ENCODE peak calls at places on chromosome 1, in six cellular contexts. One of them, this sample, is unnamed.

GRCh38 chr1:53339736-53340385 is 12.0 kb upstream of the LRP8 start:
- DNase-seq in uterus: no peak
- DNase-seq in testis: no peak
- DNase-seq in adrenal gland: peak; percentile 3
- DNase-seq in heart left ventricle: no peak
- DNase-seq in sigmoid colon: no peak
- DNase-seq in this sample: no peak

GRCh38 chr1:84735483-84735882 is 45.2 kb upstream of the SSX2IP start:
- DNase-seq in uterus: no peak
- DNase-seq in testis: no peak
- DNase-seq in adrenal gland: no peak
- DNase-seq in heart left ventricle: no peak
- DNase-seq in sigmoid colon: no peak
- DNase-seq in this sample: no peak

GRCh38 chr1:84086616-84087015 is 57.5 kb upstream of the PRKACB start:
- DNase-seq in uterus: no peak
- DNase-seq in testis: no peak
- DNase-seq in adrenal gland: no peak
- DNase-seq in heart left ventricle: no peak
- DNase-seq in sigmoid colon: no peak
- DNase-seq in this sample: no peak

GRCh38 chr1:87787551-87787950 is 458.9 kb downstream of the LMO4 start:
- DNase-seq in uterus: no peak
- DNase-seq in testis: no peak
- DNase-seq in adrenal gland: no peak
- DNase-seq in heart left ventricle: no peak
- DNase-seq in sigmoid colon: no peak
- DNase-seq in this sample: no peak

GRCh38 chr1:103517380-103518047 is 8.0 kb upstream of the RNPC3 start:
- DNase-seq in uterus: no peak
- DNase-seq in testis: no peak
- DNase-seq in adrenal gland: no peak
- DNase-seq in heart left ventricle: no peak
- DNase-seq in sigmoid colon: no peak
- DNase-seq in this sample: no peak

GRCh38 chr1:220294754-220295419 is 22.6 kb upstream of the RAB3GAP2 start:
- DNase-seq in uterus: no peak
- DNase-seq in testis: no peak
- DNase-seq in adrenal gland: no peak
- DNase-seq in heart left ventricle: no peak
- DNase-seq in sigmoid colon: no peak
- DNase-seq in this sample: no peak

GRCh38 chr1:203274603-203275381 is 30.5 kb upstream of the BTG2 start:
- DNase-seq in uterus: peak; percentile 62
- DNase-seq in testis: peak; percentile 81
- DNase-seq in adrenal gland: peak; percentile 66
- DNase-seq in heart left ventricle: peak; percentile 71
- DNase-seq in sigmoid colon: peak; percentile 93
- DNase-seq in this sample: peak; percentile 29

GRCh38 chr1:66313446-66313845 is 220.5 kb upstream of the SGIP1 start:
- DNase-seq in uterus: no peak
- DNase-seq in testis: no peak
- DNase-seq in adrenal gland: no peak
- DNase-seq in heart left ventricle: no peak
- DNase-seq in sigmoid colon: no peak
- DNase-seq in this sample: no peak

GRCh38 chr1:241413974-241414373 is 57.0 kb upstream of the RGS7 start:
- DNase-seq in uterus: no peak
- DNase-seq in testis: no peak
- DNase-seq in adrenal gland: no peak
- DNase-seq in heart left ventricle: no peak
- DNase-seq in sigmoid colon: no peak
- DNase-seq in this sample: no peak

DNA sequence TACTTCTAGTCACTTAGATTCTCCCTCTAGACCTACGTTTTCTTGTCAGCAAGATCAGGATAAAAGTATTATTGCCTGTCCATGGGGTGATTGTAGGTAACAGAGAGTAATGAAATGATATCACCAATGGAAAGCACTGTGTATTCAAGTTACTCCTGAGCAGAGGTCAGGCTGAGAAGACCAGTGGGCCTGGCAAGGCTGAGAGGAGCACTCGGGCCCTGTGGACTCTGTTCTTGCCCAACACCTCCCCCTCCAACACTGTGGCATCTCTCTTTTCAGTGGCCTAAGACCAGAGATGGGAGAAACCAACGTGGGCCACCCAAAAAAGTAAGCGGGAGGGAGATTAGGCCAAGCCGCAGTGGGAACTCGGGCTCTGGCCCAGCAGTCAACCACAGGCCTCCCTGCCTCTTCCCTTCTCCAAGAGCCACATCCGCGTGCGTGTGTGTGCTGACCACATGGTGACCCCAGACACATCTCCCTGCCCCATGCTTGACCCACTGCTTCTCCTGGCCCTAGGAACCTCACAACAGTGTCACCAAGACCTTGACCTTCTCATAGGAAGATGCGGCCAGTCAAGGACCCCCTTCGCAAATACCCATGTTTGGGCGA is 12.3 kb downstream of the RORC start:
- DNase-seq in uterus: no peak
- DNase-seq in testis: no peak
- DNase-seq in adrenal gland: no peak
- DNase-seq in heart left ventricle: no peak
- DNase-seq in sigmoid colon: no peak
- DNase-seq in this sample: no peak
- H3K4me1 ChIP-seq in uterus: no peaks in the 10 kb centered on the region
- H3K4me1 ChIP-seq in testis: peaks cover under 1% of the 10 kb centered on the region
- H3K4me1 ChIP-seq in adrenal gland: peaks cover 3% of the 10 kb centered on the region
- H3K4me1 ChIP-seq in heart left ventricle: no peaks in the 10 kb centered on the region
- H3K4me1 ChIP-seq in sigmoid colon: no peaks in the 10 kb centered on the region
- H3K4me1 ChIP-seq in this sample: no peaks in the 10 kb centered on the region

GRCh38 chr1:19577001-19577400 is 67.1 kb upstream of the NBL1 start:
- DNase-seq in uterus: peak; percentile 47
- DNase-seq in testis: no peak
- DNase-seq in adrenal gland: no peak
- DNase-seq in heart left ventricle: no peak
- DNase-seq in sigmoid colon: no peak
- DNase-seq in this sample: no peak

GRCh38 chr1:19585507-19585906 is 58.6 kb upstream of the NBL1 start:
- DNase-seq in uterus: no peak
- DNase-seq in testis: no peak
- DNase-seq in adrenal gland: no peak
- DNase-seq in heart left ventricle: no peak
- DNase-seq in sigmoid colon: no peak
- DNase-seq in this sample: no peak

DNA sequence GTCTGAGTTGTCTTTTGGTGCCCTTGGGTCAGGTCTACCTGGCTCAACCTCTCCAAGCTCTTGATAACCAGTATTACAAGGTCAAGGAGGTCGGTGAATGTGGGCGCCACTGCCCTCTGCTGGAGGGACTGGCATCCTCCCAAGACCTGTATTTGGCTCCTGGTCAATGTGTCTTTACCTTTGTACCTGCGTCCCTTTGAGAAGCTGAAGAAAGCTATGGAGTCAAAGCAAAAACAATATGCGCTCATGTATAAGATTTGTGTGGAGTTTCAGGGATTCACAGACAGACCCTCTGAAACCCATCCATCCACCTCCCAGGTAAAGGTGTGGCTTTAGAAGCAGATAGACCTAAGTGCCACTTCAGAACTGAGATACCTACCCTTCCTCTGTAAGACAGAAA is 61.8 kb upstream of the NBL1 start:
- DNase-seq in uterus: no peak
- DNase-seq in testis: peak; percentile 69
- DNase-seq in adrenal gland: peak; percentile 17
- DNase-seq in heart left ventricle: peak; percentile 31
- DNase-seq in sigmoid colon: no peak
- DNase-seq in this sample: peak; percentile 93
- TF ChIP-seq CTCF in uterus: peak; percentile 29
- TF ChIP-seq CTCF in testis: peak; percentile 29
- TF ChIP-seq CTCF in adrenal gland: peak; percentile 19
- TF ChIP-seq CTCF in heart left ventricle: peak; percentile 70
- TF ChIP-seq CTCF in sigmoid colon: peak; percentile 33
- TF ChIP-seq CTCF in this sample: peak; percentile 90

GRCh38 chr1:110916669-110917306 is 43.8 kb downstream of the CD53 start:
- DNase-seq in uterus: no peak
- DNase-seq in testis: no peak
- DNase-seq in adrenal gland: no peak
- DNase-seq in heart left ventricle: no peak
- DNase-seq in sigmoid colon: no peak
- DNase-seq in this sample: no peak
- TF ChIP-seq POLR2A in uterus: no peak
- TF ChIP-seq POLR2A in testis: no peak
- TF ChIP-seq POLR2A in adrenal gland: no peak
- TF ChIP-seq POLR2A in heart left ventricle: no peak
- TF ChIP-seq POLR2A in sigmoid colon: no peak
- TF ChIP-seq POLR2A in this sample: no peak

GRCh38 chr1:179875606-179876288 is 1.9 kb downstream of the TOR1AIP2 start:
- DNase-seq in uterus: no peak
- DNase-seq in testis: no peak
- DNase-seq in adrenal gland: no peak
- DNase-seq in heart left ventricle: no peak
- DNase-seq in sigmoid colon: no peak
- DNase-seq in this sample: no peak
- H3K4me1 ChIP-seq in uterus: peaks cover 3% of the 10 kb centered on the region
- H3K4me1 ChIP-seq in testis: peaks cover 21% of the 10 kb centered on the region
- H3K4me1 ChIP-seq in adrenal gland: peaks cover 64% of the 10 kb centered on the region
- H3K4me1 ChIP-seq in heart left ventricle: peaks cover 1% of the 10 kb centered on the region
- H3K4me1 ChIP-seq in sigmoid colon: no peaks in the 10 kb centered on the region
- H3K4me1 ChIP-seq in this sample: no peaks in the 10 kb centered on the region

GRCh38 chr1:60152886-60153285 is 79.3 kb upstream of the C1orf87 start:
- DNase-seq in uterus: no peak
- DNase-seq in testis: no peak
- DNase-seq in adrenal gland: no peak
- DNase-seq in heart left ventricle: no peak
- DNase-seq in sigmoid colon: no peak
- DNase-seq in this sample: no peak

GRCh38 chr1:60160141-60160540 is 86.6 kb upstream of the C1orf87 start:
- DNase-seq in uterus: no peak
- DNase-seq in testis: no peak
- DNase-seq in adrenal gland: no peak
- DNase-seq in heart left ventricle: no peak
- DNase-seq in sigmoid colon: no peak
- DNase-seq in this sample: no peak

GRCh38 chr1:60151311-60151710 is 77.7 kb upstream of the C1orf87 start:
- DNase-seq in uterus: no peak
- DNase-seq in testis: no peak
- DNase-seq in adrenal gland: no peak
- DNase-seq in heart left ventricle: no peak
- DNase-seq in sigmoid colon: no peak
- DNase-seq in this sample: no peak

GRCh38 chr1:60156371-60156770 is 82.8 kb upstream of the C1orf87 start:
- DNase-seq in uterus: no peak
- DNase-seq in testis: no peak
- DNase-seq in adrenal gland: no peak
- DNase-seq in heart left ventricle: no peak
- DNase-seq in sigmoid colon: no peak
- DNase-seq in this sample: no peak
- TF ChIP-seq CTCF in uterus: no peak
- TF ChIP-seq CTCF in testis: no peak
- TF ChIP-seq CTCF in adrenal gland: no peak
- TF ChIP-seq CTCF in heart left ventricle: no peak
- TF ChIP-seq CTCF in sigmoid colon: no peak
- TF ChIP-seq CTCF in this sample: no peak

GRCh38 chr1:27527223-27527856 is 37.4 kb upstream of the WASF2 start:
- DNase-seq in uterus: peak; percentile 80
- DNase-seq in testis: peak; percentile 89
- DNase-seq in adrenal gland: peak; percentile 53
- DNase-seq in heart left ventricle: peak; percentile 79
- DNase-seq in sigmoid colon: peak; percentile 93
- DNase-seq in this sample: peak; percentile 82

GRCh38 chr1:27529638-27530018 is 39.7 kb upstream of the WASF2 start:
- DNase-seq in uterus: no peak
- DNase-seq in testis: no peak
- DNase-seq in adrenal gland: peak; percentile 14
- DNase-seq in heart left ventricle: no peak
- DNase-seq in sigmoid colon: no peak
- DNase-seq in this sample: no peak

GRCh38 chr1:27526569-27527222 is 36.7 kb upstream of the WASF2 start:
- DNase-seq in uterus: no peak
- DNase-seq in testis: no peak
- DNase-seq in adrenal gland: no peak
- DNase-seq in heart left ventricle: no peak
- DNase-seq in sigmoid colon: no peak
- DNase-seq in this sample: no peak

GRCh38 chr1:27528701-27529637 is 39.0 kb upstream of the WASF2 start:
- DNase-seq in uterus: peak; percentile 95
- DNase-seq in testis: peak; percentile 92
- DNase-seq in adrenal gland: peak; percentile 89
- DNase-seq in heart left ventricle: peak; percentile 85
- DNase-seq in sigmoid colon: peak; percentile 95
- DNase-seq in this sample: no peak

GRCh38 chr1:27527857-27528700 is 38.1 kb upstream of the WASF2 start:
- DNase-seq in uterus: peak; percentile 77
- DNase-seq in testis: peak; percentile 70
- DNase-seq in adrenal gland: peak; percentile 57
- DNase-seq in heart left ventricle: no peak
- DNase-seq in sigmoid colon: no peak
- DNase-seq in this sample: peak; percentile 51
- TF ChIP-seq POLR2A in uterus: no peak
- TF ChIP-seq POLR2A in testis: no peak
- TF ChIP-seq POLR2A in adrenal gland: peak; percentile 30
- TF ChIP-seq POLR2A in heart left ventricle: no peak
- TF ChIP-seq POLR2A in sigmoid colon: no peak
- TF ChIP-seq POLR2A in this sample: peak; percentile 27

GRCh38 chr1:198269352-198269940 is 112.6 kb downstream of the NEK7 start:
- DNase-seq in uterus: no peak
- DNase-seq in testis: no peak
- DNase-seq in adrenal gland: no peak
- DNase-seq in heart left ventricle: no peak
- DNase-seq in sigmoid colon: no peak
- DNase-seq in this sample: no peak
- H3K4me1 ChIP-seq in uterus: no peaks in the 10 kb centered on the region
- H3K4me1 ChIP-seq in testis: peaks cover 13% of the 10 kb centered on the region
- H3K4me1 ChIP-seq in adrenal gland: peaks cover 76% of the 10 kb centered on the region
- H3K4me1 ChIP-seq in heart left ventricle: peaks cover 4% of the 10 kb centered on the region
- H3K4me1 ChIP-seq in sigmoid colon: no peaks in the 10 kb centered on the region
- H3K4me1 ChIP-seq in this sample: no peaks in the 10 kb centered on the region

GRCh38 chr1:156419863-156420208 is 50.8 kb downstream of the RHBG start:
- DNase-seq in uterus: no peak
- DNase-seq in testis: no peak
- DNase-seq in adrenal gland: no peak
- DNase-seq in heart left ventricle: no peak
- DNase-seq in sigmoid colon: no peak
- DNase-seq in this sample: peak; percentile 47
- TF ChIP-seq CTCF in uterus: no peak
- TF ChIP-seq CTCF in testis: no peak
- TF ChIP-seq CTCF in adrenal gland: no peak
- TF ChIP-seq CTCF in heart left ventricle: no peak
- TF ChIP-seq CTCF in sigmoid colon: no peak
- TF ChIP-seq CTCF in this sample: no peak